ENCODE peak calls at places on chromosomes 7 and 10, in eight cellular contexts. G is GM23338, P is bronchial epithelial cell, X is RPMI7951, W is left ventricle myocardium superior, V is fibroblast of the aortic adventitia, I is pons, T is AG09309. U is an unnamed sample.

GRCh38 chr10:13928362-13928921 is 341.7 kb downstream of the PRPF18 start:
- DNase-seq in P (no peak), T (no peak), V (no peak), I (no peak), W (no peak), G (no peak), X (no peak), U (no peak)

GRCh38 chr10:78777466-78778256 is 291.1 kb upstream of the ZMIZ1 start:
- DNase-seq in X (peak; percentile 62), I (peak; percentile 90), P (no peak), G (no peak), W (peak; percentile 77), T (peak; percentile 60), V (peak; percentile 78), U (peak; percentile 83)

GRCh38 chr7:41630741-41631140 is 72.1 kb downstream of the INHBA start:
- DNase-seq in V (no peak), P (no peak), G (peak; percentile 55), I (no peak), T (no peak), X (peak; percentile 73), W (no peak), U (no peak)

GRCh38 chr10:60235001-60235400 is 154.7 kb downstream of the ANK3 start:
- DNase-seq in W (no peak), V (peak; percentile 55), G (no peak), T (peak; percentile 13), I (peak; percentile 81), X (peak; percentile 14), P (peak; percentile 81), U (no peak)

GRCh38 chr10:86190291-86190690 is 176.3 kb downstream of the GRID1 start:
- DNase-seq in I (no peak), G (no peak), P (no peak), T (no peak), W (no peak), V (no peak), X (no peak), U (no peak)

GRCh38 chr7:117993377-117994003 is 120.2 kb upstream of the CTTNBP2 start:
- DNase-seq in T (no peak), I (peak; percentile 46), X (peak; percentile 2), P (peak; percentile 62), W (no peak), G (peak; percentile 92), V (peak; percentile 14), U (peak; percentile 80)

GRCh38 chr7:45178241-45179225 is 20.9 kb downstream of the RAMP3 start:
- DNase-seq in X (no peak), T (no peak), G (peak; percentile 57), W (peak; percentile 15), P (no peak), I (no peak), V (no peak), U (peak; percentile 37)

GRCh38 chr10:14293516-14293915 is 37.2 kb downstream of the FRMD4A start:
- DNase-seq in G (no peak), I (no peak), W (no peak), T (no peak), P (peak; percentile 2), V (no peak), X (no peak), U (no peak)

GRCh38 chr7:47044620-47045019 is 537.3 kb downstream of the TNS3 start:
- DNase-seq in P (no peak), T (no peak), W (no peak), I (no peak), X (no peak), V (no peak), G (no peak), U (no peak)

GRCh38 chr7:106823631-106824030 is 41.5 kb upstream of the PIK3CG start:
- DNase-seq in X (peak; percentile 83), P (peak; percentile 31), G (no peak), V (no peak), I (peak; percentile 11), W (no peak), T (no peak), U (no peak)

GRCh38 chr10:59181668-59182067 is 5.2 kb downstream of the PHYHIPL start:
- DNase-seq in I (peak; percentile 96), P (peak; percentile 77), X (peak; percentile 51), W (no peak), V (peak; percentile 72), G (peak; percentile 78), T (peak; percentile 37), U (peak; percentile 6)

GRCh38 chr10:133249094-133249780 is 11.6 kb downstream of the VENTX start:
- DNase-seq in W (no peak), G (no peak), P (no peak), T (no peak), V (no peak), X (no peak), I (no peak), U (no peak)

GRCh38 chr10:30581779-30582380 is 47.7 kb downstream of the LYZL2 start:
- DNase-seq in T (no peak), X (peak; percentile 55), P (peak; percentile 36), I (peak; percentile 45), G (peak; percentile 74), W (no peak), V (peak; percentile 63), U (peak; percentile 60)

GRCh38 chr7:27300401-27300800 is 57.8 kb downstream of the EVX1 start:
- DNase-seq in I (no peak), G (no peak), T (no peak), W (no peak), X (peak; percentile 74), V (peak; percentile 6), P (peak; percentile 26), U (no peak)

GRCh38 chr10:17616403-17617030 is 657 bp downstream of the HACD1 start:
- DNase-seq in G (peak; percentile 94), T (no peak), W (peak; percentile 92), V (peak; percentile 43), I (peak; percentile 11), X (peak; percentile 84), P (peak; percentile 21), U (peak; percentile 84)

GRCh38 chr7:132979524-132979923 is 102.4 kb downstream of the CHCHD3 start:
- DNase-seq in I (no peak), G (no peak), T (no peak), V (no peak), P (no peak), X (no peak), W (no peak), U (no peak)

GRCh38 chr10:94343159-94343558 is 19.6 kb downstream of the NOC3L start:
- DNase-seq in I (no peak), T (no peak), X (no peak), W (no peak), P (no peak), G (no peak), V (no peak), U (no peak)

GRCh38 chr7:140726304-140726703 is 29.8 kb downstream of the NDUFB2 start:
- DNase-seq in G (peak; percentile 55), V (peak; percentile 29), W (no peak), X (peak; percentile 15), I (peak; percentile 42), P (peak; percentile 8), T (no peak), U (no peak)

GRCh38 chr10:44619975-44620374 is 235.1 kb upstream of the CXCL12 start:
- DNase-seq in T (no peak), V (peak; percentile 56), G (no peak), P (peak; percentile 4), W (no peak), I (no peak), X (peak; percentile 34), U (no peak)

GRCh38 chr7:155163696-155164095 is 93.6 kb downstream of the HTR5A start:
- DNase-seq in I (no peak), P (no peak), W (no peak), G (no peak), V (no peak), X (no peak), T (no peak), U (no peak)

GRCh38 chr10:34058922-34059614 is 724.6 kb upstream of the NRP1 start:
- DNase-seq in X (no peak), I (no peak), W (no peak), P (no peak), G (no peak), V (no peak), T (no peak), U (no peak)

GRCh38 chr7:1394371-1394770 is 64.9 kb downstream of the MICALL2 start:
- DNase-seq in I (no peak), T (no peak), P (no peak), V (no peak), W (no peak), G (no peak), X (no peak), U (no peak)

GRCh38 chr7:30750574-30751256 is 1.2 kb upstream of the INMT start:
- DNase-seq in P (no peak), W (peak; percentile 85), I (peak; percentile 45), V (peak; percentile 98), T (peak; percentile 84), X (peak; percentile 100), G (no peak), U (peak; percentile 74)

GRCh38 chr7:64183126-64183742 is 23.8 kb upstream of the ZNF735 start:
- DNase-seq in W (peak; percentile 63), T (no peak), P (no peak), G (peak; percentile 19), I (no peak), V (no peak), X (no peak), U (peak; percentile 25)

GRCh38 chr10:99784025-99784730 is 1.7 kb downstream of the ABCC2 start:
- DNase-seq in W (no peak), T (peak; percentile 62), X (peak; percentile 81), P (peak; percentile 39), G (no peak), V (peak; percentile 90), I (peak; percentile 1), U (no peak)

GRCh38 chr7:7424151-7424873 is 111.4 kb downstream of the COL28A1 start:
- DNase-seq in P (peak; percentile 57), W (peak; percentile 46), X (peak; percentile 86), T (no peak), G (peak; percentile 87), I (peak; percentile 90), V (peak; percentile 78), U (peak; percentile 51)

GRCh38 chr10:118423800-118424479 is 81.8 kb upstream of the FAM204A start:
- DNase-seq in G (peak; percentile 99), V (peak; percentile 85), W (peak; percentile 86), T (peak; percentile 59), X (peak; percentile 75), P (peak; percentile 85), I (peak; percentile 52), U (peak; percentile 94)

GRCh38 chr10:69661414-69662172 is 31.5 kb downstream of the FAM241B start:
- DNase-seq in X (no peak), W (no peak), P (no peak), V (no peak), I (no peak), G (no peak), T (no peak), U (no peak)

GRCh38 chr10:11631890-11632587 is 20.6 kb upstream of the USP6NL start:
- DNase-seq in P (no peak), X (peak; percentile 49), W (no peak), T (no peak), I (peak; percentile 38), G (no peak), V (no peak), U (no peak)

GRCh38 chr10:24556746-24557742 is 166.6 kb downstream of the ARHGAP21 start:
- DNase-seq in V (peak; percentile 88), I (peak; percentile 77), P (peak; percentile 65), W (no peak), T (peak; percentile 66), X (peak; percentile 72), G (peak; percentile 76), U (peak; percentile 23)

GRCh38 chr7:39592586-39592985 is 26.4 kb downstream of the YAE1 start:
- DNase-seq in T (no peak), P (peak; percentile 81), I (no peak), V (peak; percentile 88), X (peak; percentile 70), G (no peak), W (no peak), U (no peak)

GRCh38 chr7:114662002-114662677 is 247.5 kb downstream of the FOXP2 start:
- DNase-seq in V (no peak), T (no peak), W (no peak), X (no peak), P (no peak), I (no peak), G (no peak), U (no peak)

GRCh38 chr7:155398944-155399343 is 59.0 kb upstream of the EN2 start:
- DNase-seq in V (no peak), I (no peak), X (no peak), T (no peak), P (no peak), W (no peak), G (no peak), U (no peak)

GRCh38 chr10:76297787-76298281 is 866.4 kb downstream of the LRMDA start:
- DNase-seq in V (no peak), W (no peak), I (no peak), T (no peak), P (no peak), X (no peak), G (no peak), U (no peak)

U was measured in ELF-1.